ENCODE peak calls at places on chromosomes 6 and 20, in ten cellular contexts. V is HCT116, Z is ovary, R is fibroblast of the aortic adventitia, X is upper lobe of left lung, N is choroid plexus epithelial cell, G is GM06990, C is psoas muscle, P is OCI-LY7, D is PC-9. L is an unnamed sample.

GRCh38 chr6:30724906-30725667 is 4.9 kb downstream of the TUBB start:
- DNase-seq in R (no peak), X (no peak), Z (no peak), N (no peak), G (no peak), D (no peak), V (no peak), P (no peak), C (no peak), L (no peak)

GRCh38 chr20:1816384-1817381 is 78.5 kb upstream of the SIRPA start:
- DNase-seq in P (no peak), N (no peak), R (peak), X (no peak), Z (no peak), D (peak), V (no peak), G (no peak), C (no peak), L (no peak)

GRCh38 chr6:30061766-30062458 is 847 bp downstream of the POLR1H start:
- DNase-seq in G (no peak), Z (peak), V (no peak), R (peak), X (no peak), C (no peak), P (peak), D (no peak), N (peak), L (peak)

GRCh38 chr6:131657630-131658111 is 20.6 kb downstream of the ENPP3 start:
- DNase-seq in Z (no peak), V (no peak), N (peak), C (no peak), X (no peak), R (peak), P (no peak), G (no peak), D (peak), L (no peak)

GRCh38 chr20:25205277-25206062 is 10.0 kb downstream of the ENTPD6 start:
- DNase-seq in D (no peak), N (no peak), P (no peak), C (no peak), V (no peak), R (no peak), Z (no peak), G (no peak), X (no peak), L (no peak)

GRCh38 chr6:166318227-166318626 is 10.0 kb upstream of the PRR18 start:
- DNase-seq in G (no peak), R (no peak), N (no peak), D (no peak), X (peak), P (no peak), V (no peak), C (no peak), Z (no peak), L (no peak)

GRCh38 chr20:3720068-3720467 is 7.7 kb upstream of the SIGLEC1 start:
- DNase-seq in X (no peak), R (no peak), V (no peak), P (no peak), D (no peak), G (no peak), N (no peak), Z (no peak), C (no peak), L (no peak)

GRCh38 chr20:3847419-3847940 is 846 bp downstream of the MAVS start:
- DNase-seq in Z (no peak), C (no peak), R (peak), N (peak), X (no peak), P (peak), D (no peak), V (no peak), G (no peak), L (no peak)

GRCh38 chr20:62723351-62723750 is 14.7 kb downstream of the NTSR1 start:
- DNase-seq in P (no peak), C (peak), N (no peak), G (no peak), V (no peak), Z (no peak), X (peak), D (peak), R (peak), L (no peak)

GRCh38 chr6:16228709-16229665 is 9.4 kb upstream of the GMPR start:
- DNase-seq in G (no peak), R (peak), N (no peak), V (no peak), Z (peak), P (no peak), C (no peak), D (no peak), X (peak), L (no peak)

GRCh38 chr6:136550045-136550329 is 235 bp downstream of the MAP7 start:
- DNase-seq in N (no peak), P (no peak), V (no peak), Z (no peak), C (no peak), D (no peak), R (no peak), G (no peak), X (no peak), L (no peak)

GRCh38 chr6:28638915-28639314 is 113.2 kb downstream of the GPX5 start:
- DNase-seq in R (no peak), P (no peak), X (no peak), C (no peak), V (no peak), Z (no peak), G (no peak), N (no peak), D (no peak), L (no peak)

GRCh38 chr20:61253264-61253639 is 1.2 kb downstream of the CDH4 start:
- DNase-seq in R (no peak), P (no peak), N (peak), G (no peak), C (no peak), V (no peak), D (no peak), X (peak), Z (no peak), L (no peak)

DNA sequence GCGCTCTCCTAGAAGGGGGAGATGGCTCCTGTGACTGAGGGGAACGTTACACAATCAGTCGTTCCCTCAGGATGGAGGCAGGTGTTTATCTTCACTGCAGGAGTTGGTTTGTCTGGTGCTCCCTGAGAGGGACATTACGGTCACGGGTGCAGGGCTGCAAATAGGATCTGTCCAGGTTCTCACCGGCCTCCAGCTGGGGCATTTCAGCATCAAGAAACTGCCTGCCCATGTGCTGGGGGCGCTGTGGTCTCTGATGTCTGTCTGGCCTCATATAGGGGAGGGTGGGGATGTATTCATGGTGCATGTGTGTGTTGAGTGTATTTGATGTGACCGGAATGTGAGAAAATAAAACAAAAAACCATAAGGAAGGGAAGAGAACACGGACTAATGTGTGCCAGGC is 77.1 kb downstream of the TBC1D7 start:
- DNase-seq in D (no peak), C (no peak), R (no peak), P (no peak), Z (no peak), N (peak), X (no peak), G (no peak), V (no peak), L (no peak)
- TF ChIP-seq CTCF in D (no peak), C (no peak), R (no peak), P (peak), Z (no peak), N (peak), X (no peak), G (peak), V (no peak), L (no peak)

GRCh38 chr6:34463849-34464248 is 2.0 kb upstream of the PACSIN1 start:
- DNase-seq in P (no peak), Z (no peak), D (no peak), V (no peak), R (no peak), N (no peak), C (no peak), G (no peak), X (no peak), L (no peak)

GRCh38 chr6:34466242-34467185 is 638 bp downstream of the PACSIN1 start:
- DNase-seq in R (no peak), G (no peak), P (peak), C (no peak), D (no peak), X (peak), Z (no peak), N (no peak), V (no peak), L (no peak)

GRCh38 chr6:34463299-34463698 is 2.6 kb upstream of the PACSIN1 start:
- DNase-seq in R (no peak), D (no peak), Z (no peak), X (no peak), P (no peak), V (no peak), C (no peak), N (no peak), G (no peak), L (no peak)

GRCh38 chr6:34468378-34468892 is 2.6 kb downstream of the PACSIN1 start:
- DNase-seq in G (peak), D (no peak), P (peak), C (no peak), X (no peak), R (no peak), V (no peak), N (no peak), Z (no peak), L (no peak)

DNA sequence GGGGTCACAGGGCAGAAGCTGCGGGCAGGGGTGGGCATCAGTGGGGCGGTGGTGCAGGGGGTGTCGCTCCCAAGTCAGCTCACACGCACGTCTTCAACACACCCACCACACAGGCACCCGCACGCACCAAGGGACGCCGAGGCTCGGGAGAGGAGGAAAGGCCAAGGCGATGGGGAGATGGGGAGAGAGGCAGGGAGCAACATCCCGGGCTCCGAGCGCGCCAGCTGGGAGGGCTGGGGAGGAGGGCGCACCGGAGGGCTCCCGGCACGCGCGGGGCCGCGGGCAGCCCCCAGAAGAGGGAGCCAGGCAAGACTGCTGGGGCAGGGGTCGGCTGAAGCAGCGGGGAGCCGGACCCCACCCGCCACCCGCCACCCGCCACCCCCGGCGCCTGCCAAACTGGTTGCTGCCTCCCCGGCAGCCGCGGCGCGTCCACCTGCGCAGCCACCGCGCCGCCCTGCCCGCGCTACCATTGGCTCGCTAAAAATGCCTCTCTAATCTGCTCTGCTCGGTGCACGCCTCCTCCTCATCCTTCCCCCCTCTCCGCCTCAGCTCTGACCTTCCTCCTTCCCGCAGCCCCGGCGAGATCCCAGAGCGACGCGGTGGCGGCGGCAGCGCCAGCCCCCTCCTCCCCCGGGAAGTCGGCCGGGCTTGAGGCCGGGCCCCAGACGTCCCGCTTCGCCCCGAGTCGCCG is at the start of gene PACSIN1:
- DNase-seq in X (peak), R (no peak), N (no peak), C (no peak), Z (no peak), V (no peak), D (no peak), P (peak), G (peak), L (peak)
- H3K4me3 ChIP-seq in X (peak), R (peak), N (peak), C (peak), Z (no peak), V (peak), D (peak), P (peak), G (peak), L (peak)

GRCh38 chr6:90369024-90369519 is 72.4 kb upstream of the BACH2 start:
- DNase-seq in D (peak), G (peak), Z (peak), N (peak), V (peak), P (no peak), R (peak), X (no peak), C (peak), L (peak)
- TF ChIP-seq CTCF in D (no peak), G (no peak), Z (no peak), N (peak), V (no peak), P (no peak), R (no peak), X (no peak), C (no peak), L (no peak)

GRCh38 chr6:169424821-169425240 is 171.2 kb upstream of the THBS2 start:
- DNase-seq in D (no peak), C (no peak), P (no peak), V (no peak), Z (peak), X (no peak), R (peak), N (peak), G (no peak), L (no peak)
- H3K4me3 ChIP-seq in D (no peak), C (peak), P (no peak), V (no peak), Z (no peak), X (no peak), R (no peak), N (peak), G (no peak), L (no peak)

GRCh38 chr6:27565839-27566779 is 93.2 kb upstream of the ZNF184 start:
- DNase-seq in N (no peak), R (no peak), G (peak), C (no peak), P (no peak), X (peak), D (no peak), V (no peak), Z (no peak), L (no peak)
- TF ChIP-seq CTCF in N (no peak), R (no peak), G (no peak), C (no peak), P (no peak), X (no peak), D (no peak), V (no peak), Z (no peak), L (no peak)

GRCh38 chr6:138593100-138593877 is 94.0 kb upstream of the NHSL1 start:
- DNase-seq in D (peak), N (peak), V (peak), P (peak), R (peak), G (peak), Z (no peak), C (peak), X (no peak), L (no peak)
- H3K4me3 ChIP-seq in D (peak), N (peak), V (peak), P (no peak), R (peak), G (peak), Z (no peak), C (no peak), X (no peak), L (no peak)

GRCh38 chr20:23507346-23507745 is 16.4 kb downstream of the CST8 start:
- DNase-seq in G (no peak), Z (no peak), X (no peak), P (no peak), C (no peak), D (no peak), V (no peak), R (no peak), N (no peak), L (no peak)
- TF ChIP-seq CTCF in G (no peak), Z (no peak), X (no peak), P (no peak), C (no peak), D (no peak), V (no peak), R (no peak), N (no peak), L (no peak)

DNA sequence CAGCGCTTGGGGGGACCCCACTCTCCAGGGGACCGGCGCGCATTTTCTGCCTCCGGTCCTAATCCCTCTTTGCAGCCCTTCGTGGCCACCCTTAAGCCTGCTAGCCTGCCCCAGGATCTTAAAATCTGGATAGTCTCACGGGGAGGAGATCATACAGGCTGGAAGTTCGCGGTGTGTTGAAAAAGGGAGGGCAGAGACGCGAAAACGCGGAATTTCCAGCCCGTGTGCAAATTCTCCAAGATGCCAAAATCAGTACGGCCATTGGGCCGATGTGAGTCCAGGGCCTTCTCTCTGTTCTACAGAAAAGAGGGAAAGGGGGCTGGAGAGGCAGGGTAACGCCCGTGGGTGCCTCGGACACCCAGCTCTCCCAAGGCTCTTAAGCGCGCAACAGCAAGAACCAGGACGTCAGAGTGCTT is 9.4 kb downstream of the NR2E1 start:
- DNase-seq in Z (no peak), G (no peak), P (no peak), V (no peak), C (no peak), N (no peak), X (no peak), D (no peak), R (no peak), L (no peak)
- H3K4me3 ChIP-seq in Z (no peak), G (no peak), P (no peak), V (no peak), C (peak), N (no peak), X (no peak), D (no peak), R (no peak), L (peak)